ENCODE peak calls at places on chromosomes 2 and 18, in six cellular contexts. One of them, this sample, is unnamed.
A peak's percentile ranks its signal among the peaks of the same experiment; 100 is the strongest.

GRCh38 chr2:20356042-20356441 is 5.4 kb upstream of the PUM2 start:
- DNase-seq in stimulated activated CD4-positive, alpha-beta T cell treated with anti-CD3 and anti-CD28 coated beads, Interleukin-4, amount 100 ng/mL, for 24 hours: no peak
- DNase-seq in stimulated activated CD8-positive, alpha-beta memory T cell treated with anti-CD3 and anti-CD28 coated beads, Interleukin-4, amount 100 ng/mL, for 1 hour: no peak
- DNase-seq in HTR-8/SVneo: peak; percentile 32
- DNase-seq in neural progenitor cell: no peak
- DNase-seq in GM10248: no peak
- DNase-seq in this sample: peak; percentile 66

GRCh38 chr2:227816507-227817274 is 3.0 kb downstream of the CCL20 start:
- DNase-seq in stimulated activated CD4-positive, alpha-beta T cell treated with anti-CD3 and anti-CD28 coated beads, Interleukin-4, amount 100 ng/mL, for 24 hours: no peak
- DNase-seq in stimulated activated CD8-positive, alpha-beta memory T cell treated with anti-CD3 and anti-CD28 coated beads, Interleukin-4, amount 100 ng/mL, for 1 hour: no peak
- DNase-seq in HTR-8/SVneo: no peak
- DNase-seq in neural progenitor cell: no peak
- DNase-seq in GM10248: no peak
- DNase-seq in this sample: peak; percentile 49

GRCh38 chr2:160372585-160372984 is 121.0 kb downstream of the RBMS1 start:
- DNase-seq in stimulated activated CD4-positive, alpha-beta T cell treated with anti-CD3 and anti-CD28 coated beads, Interleukin-4, amount 100 ng/mL, for 24 hours: no peak
- DNase-seq in stimulated activated CD8-positive, alpha-beta memory T cell treated with anti-CD3 and anti-CD28 coated beads, Interleukin-4, amount 100 ng/mL, for 1 hour: no peak
- DNase-seq in HTR-8/SVneo: no peak
- DNase-seq in neural progenitor cell: no peak
- DNase-seq in GM10248: no peak
- DNase-seq in this sample: no peak

GRCh38 chr2:102138331-102138730 is 4.2 kb upstream of the IL1R1 start:
- DNase-seq in stimulated activated CD4-positive, alpha-beta T cell treated with anti-CD3 and anti-CD28 coated beads, Interleukin-4, amount 100 ng/mL, for 24 hours: no peak
- DNase-seq in stimulated activated CD8-positive, alpha-beta memory T cell treated with anti-CD3 and anti-CD28 coated beads, Interleukin-4, amount 100 ng/mL, for 1 hour: no peak
- DNase-seq in HTR-8/SVneo: no peak
- DNase-seq in neural progenitor cell: no peak
- DNase-seq in GM10248: no peak
- DNase-seq in this sample: no peak

GRCh38 chr2:43057026-43057741 is 169.2 kb downstream of the ZFP36L2 start:
- DNase-seq in stimulated activated CD4-positive, alpha-beta T cell treated with anti-CD3 and anti-CD28 coated beads, Interleukin-4, amount 100 ng/mL, for 24 hours: no peak
- DNase-seq in stimulated activated CD8-positive, alpha-beta memory T cell treated with anti-CD3 and anti-CD28 coated beads, Interleukin-4, amount 100 ng/mL, for 1 hour: no peak
- DNase-seq in HTR-8/SVneo: peak; percentile 54
- DNase-seq in neural progenitor cell: no peak
- DNase-seq in GM10248: no peak
- DNase-seq in this sample: no peak

GRCh38 chr2:235005603-235006259 is 53.9 kb downstream of the SH3BP4 start:
- DNase-seq in stimulated activated CD4-positive, alpha-beta T cell treated with anti-CD3 and anti-CD28 coated beads, Interleukin-4, amount 100 ng/mL, for 24 hours: no peak
- DNase-seq in stimulated activated CD8-positive, alpha-beta memory T cell treated with anti-CD3 and anti-CD28 coated beads, Interleukin-4, amount 100 ng/mL, for 1 hour: no peak
- DNase-seq in HTR-8/SVneo: no peak
- DNase-seq in neural progenitor cell: peak; percentile 88
- DNase-seq in GM10248: no peak
- DNase-seq in this sample: no peak

GRCh38 chr2:197890160-197890559 is 85.8 kb downstream of the PLCL1 start:
- DNase-seq in stimulated activated CD4-positive, alpha-beta T cell treated with anti-CD3 and anti-CD28 coated beads, Interleukin-4, amount 100 ng/mL, for 24 hours: no peak
- DNase-seq in stimulated activated CD8-positive, alpha-beta memory T cell treated with anti-CD3 and anti-CD28 coated beads, Interleukin-4, amount 100 ng/mL, for 1 hour: no peak
- DNase-seq in HTR-8/SVneo: no peak
- DNase-seq in neural progenitor cell: no peak
- DNase-seq in GM10248: no peak
- DNase-seq in this sample: no peak

GRCh38 chr2:237669628-237670351 is 42.4 kb downstream of the LRRFIP1 start:
- DNase-seq in stimulated activated CD4-positive, alpha-beta T cell treated with anti-CD3 and anti-CD28 coated beads, Interleukin-4, amount 100 ng/mL, for 24 hours: no peak
- DNase-seq in stimulated activated CD8-positive, alpha-beta memory T cell treated with anti-CD3 and anti-CD28 coated beads, Interleukin-4, amount 100 ng/mL, for 1 hour: no peak
- DNase-seq in HTR-8/SVneo: no peak
- DNase-seq in neural progenitor cell: no peak
- DNase-seq in GM10248: peak; percentile 74
- DNase-seq in this sample: peak; percentile 98

GRCh38 chr2:37090019-37090477 is 5.7 kb downstream of the GPATCH11 start:
- DNase-seq in stimulated activated CD4-positive, alpha-beta T cell treated with anti-CD3 and anti-CD28 coated beads, Interleukin-4, amount 100 ng/mL, for 24 hours: no peak
- DNase-seq in stimulated activated CD8-positive, alpha-beta memory T cell treated with anti-CD3 and anti-CD28 coated beads, Interleukin-4, amount 100 ng/mL, for 1 hour: no peak
- DNase-seq in HTR-8/SVneo: no peak
- DNase-seq in neural progenitor cell: no peak
- DNase-seq in GM10248: peak; percentile 54
- DNase-seq in this sample: no peak

GRCh38 chr2:150168596-150168995 is 318.9 kb downstream of the RND3 start:
- DNase-seq in stimulated activated CD4-positive, alpha-beta T cell treated with anti-CD3 and anti-CD28 coated beads, Interleukin-4, amount 100 ng/mL, for 24 hours: no peak
- DNase-seq in stimulated activated CD8-positive, alpha-beta memory T cell treated with anti-CD3 and anti-CD28 coated beads, Interleukin-4, amount 100 ng/mL, for 1 hour: no peak
- DNase-seq in HTR-8/SVneo: no peak
- DNase-seq in neural progenitor cell: no peak
- DNase-seq in GM10248: no peak
- DNase-seq in this sample: peak; percentile 36

GRCh38 chr2:69076601-69077000 is 63.6 kb downstream of the ANTXR1 start:
- DNase-seq in stimulated activated CD4-positive, alpha-beta T cell treated with anti-CD3 and anti-CD28 coated beads, Interleukin-4, amount 100 ng/mL, for 24 hours: no peak
- DNase-seq in stimulated activated CD8-positive, alpha-beta memory T cell treated with anti-CD3 and anti-CD28 coated beads, Interleukin-4, amount 100 ng/mL, for 1 hour: no peak
- DNase-seq in HTR-8/SVneo: no peak
- DNase-seq in neural progenitor cell: no peak
- DNase-seq in GM10248: no peak
- DNase-seq in this sample: no peak

GRCh38 chr2:212539145-212539880 is 711 bp upstream of the ERBB4 start:
- DNase-seq in stimulated activated CD4-positive, alpha-beta T cell treated with anti-CD3 and anti-CD28 coated beads, Interleukin-4, amount 100 ng/mL, for 24 hours: no peak
- DNase-seq in stimulated activated CD8-positive, alpha-beta memory T cell treated with anti-CD3 and anti-CD28 coated beads, Interleukin-4, amount 100 ng/mL, for 1 hour: no peak
- DNase-seq in HTR-8/SVneo: peak; percentile 9
- DNase-seq in neural progenitor cell: peak; percentile 74
- DNase-seq in GM10248: peak; percentile 16
- DNase-seq in this sample: no peak

GRCh38 chr18:6156446-6156845 is 258.3 kb downstream of the L3MBTL4 start:
- DNase-seq in stimulated activated CD4-positive, alpha-beta T cell treated with anti-CD3 and anti-CD28 coated beads, Interleukin-4, amount 100 ng/mL, for 24 hours: no peak
- DNase-seq in stimulated activated CD8-positive, alpha-beta memory T cell treated with anti-CD3 and anti-CD28 coated beads, Interleukin-4, amount 100 ng/mL, for 1 hour: no peak
- DNase-seq in HTR-8/SVneo: no peak
- DNase-seq in neural progenitor cell: no peak
- DNase-seq in GM10248: no peak
- DNase-seq in this sample: no peak

GRCh38 chr18:79690586-79691482 is 11.2 kb downstream of the CTDP1 start:
- DNase-seq in stimulated activated CD4-positive, alpha-beta T cell treated with anti-CD3 and anti-CD28 coated beads, Interleukin-4, amount 100 ng/mL, for 24 hours: no peak
- DNase-seq in stimulated activated CD8-positive, alpha-beta memory T cell treated with anti-CD3 and anti-CD28 coated beads, Interleukin-4, amount 100 ng/mL, for 1 hour: no peak
- DNase-seq in HTR-8/SVneo: no peak
- DNase-seq in neural progenitor cell: no peak
- DNase-seq in GM10248: no peak
- DNase-seq in this sample: no peak

GRCh38 chr2:132871829-132872228 is 201.8 kb upstream of the LYPD1 start:
- DNase-seq in stimulated activated CD4-positive, alpha-beta T cell treated with anti-CD3 and anti-CD28 coated beads, Interleukin-4, amount 100 ng/mL, for 24 hours: no peak
- DNase-seq in stimulated activated CD8-positive, alpha-beta memory T cell treated with anti-CD3 and anti-CD28 coated beads, Interleukin-4, amount 100 ng/mL, for 1 hour: no peak
- DNase-seq in HTR-8/SVneo: no peak
- DNase-seq in neural progenitor cell: peak; percentile 15
- DNase-seq in GM10248: no peak
- DNase-seq in this sample: no peak

GRCh38 chr2:207448006-207448405 is 81.8 kb upstream of the CREB1 start:
- DNase-seq in stimulated activated CD4-positive, alpha-beta T cell treated with anti-CD3 and anti-CD28 coated beads, Interleukin-4, amount 100 ng/mL, for 24 hours: no peak
- DNase-seq in stimulated activated CD8-positive, alpha-beta memory T cell treated with anti-CD3 and anti-CD28 coated beads, Interleukin-4, amount 100 ng/mL, for 1 hour: no peak
- DNase-seq in HTR-8/SVneo: no peak
- DNase-seq in neural progenitor cell: no peak
- DNase-seq in GM10248: no peak
- DNase-seq in this sample: no peak

GRCh38 chr2:71897145-71897495 is 250.5 kb downstream of the CYP26B1 start:
- DNase-seq in stimulated activated CD4-positive, alpha-beta T cell treated with anti-CD3 and anti-CD28 coated beads, Interleukin-4, amount 100 ng/mL, for 24 hours: no peak
- DNase-seq in stimulated activated CD8-positive, alpha-beta memory T cell treated with anti-CD3 and anti-CD28 coated beads, Interleukin-4, amount 100 ng/mL, for 1 hour: no peak
- DNase-seq in HTR-8/SVneo: no peak
- DNase-seq in neural progenitor cell: no peak
- DNase-seq in GM10248: no peak
- DNase-seq in this sample: no peak

GRCh38 chr2:20584637-20585321 is 66.1 kb downstream of the HS1BP3 start:
- DNase-seq in stimulated activated CD4-positive, alpha-beta T cell treated with anti-CD3 and anti-CD28 coated beads, Interleukin-4, amount 100 ng/mL, for 24 hours: no peak
- DNase-seq in stimulated activated CD8-positive, alpha-beta memory T cell treated with anti-CD3 and anti-CD28 coated beads, Interleukin-4, amount 100 ng/mL, for 1 hour: no peak
- DNase-seq in HTR-8/SVneo: peak; percentile 98
- DNase-seq in neural progenitor cell: peak; percentile 83
- DNase-seq in GM10248: no peak
- DNase-seq in this sample: peak; percentile 93

GRCh38 chr2:24517247-24517646 is 26.2 kb downstream of the NCOA1 start:
- DNase-seq in stimulated activated CD4-positive, alpha-beta T cell treated with anti-CD3 and anti-CD28 coated beads, Interleukin-4, amount 100 ng/mL, for 24 hours: no peak
- DNase-seq in stimulated activated CD8-positive, alpha-beta memory T cell treated with anti-CD3 and anti-CD28 coated beads, Interleukin-4, amount 100 ng/mL, for 1 hour: no peak
- DNase-seq in HTR-8/SVneo: no peak
- DNase-seq in neural progenitor cell: no peak
- DNase-seq in GM10248: no peak
- DNase-seq in this sample: no peak

GRCh38 chr2:134448650-134449049 is 194.8 kb downstream of the MGAT5 start:
- DNase-seq in stimulated activated CD4-positive, alpha-beta T cell treated with anti-CD3 and anti-CD28 coated beads, Interleukin-4, amount 100 ng/mL, for 24 hours: no peak
- DNase-seq in stimulated activated CD8-positive, alpha-beta memory T cell treated with anti-CD3 and anti-CD28 coated beads, Interleukin-4, amount 100 ng/mL, for 1 hour: no peak
- DNase-seq in HTR-8/SVneo: no peak
- DNase-seq in neural progenitor cell: no peak
- DNase-seq in GM10248: no peak
- DNase-seq in this sample: no peak

GRCh38 chr2:82694431-82694830 is 1764.6 kb downstream of the SUCLG1 start:
- DNase-seq in stimulated activated CD4-positive, alpha-beta T cell treated with anti-CD3 and anti-CD28 coated beads, Interleukin-4, amount 100 ng/mL, for 24 hours: no peak
- DNase-seq in stimulated activated CD8-positive, alpha-beta memory T cell treated with anti-CD3 and anti-CD28 coated beads, Interleukin-4, amount 100 ng/mL, for 1 hour: no peak
- DNase-seq in HTR-8/SVneo: no peak
- DNase-seq in neural progenitor cell: no peak
- DNase-seq in GM10248: no peak
- DNase-seq in this sample: no peak

GRCh38 chr2:54590216-54590961 is 133.1 kb upstream of the EML6 start:
- DNase-seq in stimulated activated CD4-positive, alpha-beta T cell treated with anti-CD3 and anti-CD28 coated beads, Interleukin-4, amount 100 ng/mL, for 24 hours: no peak
- DNase-seq in stimulated activated CD8-positive, alpha-beta memory T cell treated with anti-CD3 and anti-CD28 coated beads, Interleukin-4, amount 100 ng/mL, for 1 hour: no peak
- DNase-seq in HTR-8/SVneo: no peak
- DNase-seq in neural progenitor cell: no peak
- DNase-seq in GM10248: no peak
- DNase-seq in this sample: no peak

GRCh38 chr18:44039216-44039615 is 641.5 kb upstream of the SETBP1 start:
- DNase-seq in stimulated activated CD4-positive, alpha-beta T cell treated with anti-CD3 and anti-CD28 coated beads, Interleukin-4, amount 100 ng/mL, for 24 hours: no peak
- DNase-seq in stimulated activated CD8-positive, alpha-beta memory T cell treated with anti-CD3 and anti-CD28 coated beads, Interleukin-4, amount 100 ng/mL, for 1 hour: no peak
- DNase-seq in HTR-8/SVneo: no peak
- DNase-seq in neural progenitor cell: no peak
- DNase-seq in GM10248: no peak
- DNase-seq in this sample: no peak

GRCh38 chr2:145160855-145161254 is 640.9 kb upstream of the ZEB2 start:
- DNase-seq in stimulated activated CD4-positive, alpha-beta T cell treated with anti-CD3 and anti-CD28 coated beads, Interleukin-4, amount 100 ng/mL, for 24 hours: no peak
- DNase-seq in stimulated activated CD8-positive, alpha-beta memory T cell treated with anti-CD3 and anti-CD28 coated beads, Interleukin-4, amount 100 ng/mL, for 1 hour: no peak
- DNase-seq in HTR-8/SVneo: no peak
- DNase-seq in neural progenitor cell: no peak
- DNase-seq in GM10248: no peak
- DNase-seq in this sample: no peak

GRCh38 chr18:21439453-21439852 is 161.1 kb downstream of the ESCO1 start:
- DNase-seq in stimulated activated CD4-positive, alpha-beta T cell treated with anti-CD3 and anti-CD28 coated beads, Interleukin-4, amount 100 ng/mL, for 24 hours: no peak
- DNase-seq in stimulated activated CD8-positive, alpha-beta memory T cell treated with anti-CD3 and anti-CD28 coated beads, Interleukin-4, amount 100 ng/mL, for 1 hour: no peak
- DNase-seq in HTR-8/SVneo: peak; percentile 33
- DNase-seq in neural progenitor cell: no peak
- DNase-seq in GM10248: no peak
- DNase-seq in this sample: peak; percentile 81

GRCh38 chr2:177758591-177759371 is 313.8 kb downstream of the PDE11A start:
- DNase-seq in stimulated activated CD4-positive, alpha-beta T cell treated with anti-CD3 and anti-CD28 coated beads, Interleukin-4, amount 100 ng/mL, for 24 hours: no peak
- DNase-seq in stimulated activated CD8-positive, alpha-beta memory T cell treated with anti-CD3 and anti-CD28 coated beads, Interleukin-4, amount 100 ng/mL, for 1 hour: no peak
- DNase-seq in HTR-8/SVneo: peak; percentile 27
- DNase-seq in neural progenitor cell: peak; percentile 80
- DNase-seq in GM10248: no peak
- DNase-seq in this sample: peak; percentile 23

GRCh38 chr2:62471816-62472215 is 34.2 kb downstream of the TMEM17 start:
- DNase-seq in stimulated activated CD4-positive, alpha-beta T cell treated with anti-CD3 and anti-CD28 coated beads, Interleukin-4, amount 100 ng/mL, for 24 hours: no peak
- DNase-seq in stimulated activated CD8-positive, alpha-beta memory T cell treated with anti-CD3 and anti-CD28 coated beads, Interleukin-4, amount 100 ng/mL, for 1 hour: no peak
- DNase-seq in HTR-8/SVneo: no peak
- DNase-seq in neural progenitor cell: no peak
- DNase-seq in GM10248: no peak
- DNase-seq in this sample: no peak

GRCh38 chr18:12309683-12310198 is 1.7 kb downstream of the TUBB6 start:
- DNase-seq in stimulated activated CD4-positive, alpha-beta T cell treated with anti-CD3 and anti-CD28 coated beads, Interleukin-4, amount 100 ng/mL, for 24 hours: no peak
- DNase-seq in stimulated activated CD8-positive, alpha-beta memory T cell treated with anti-CD3 and anti-CD28 coated beads, Interleukin-4, amount 100 ng/mL, for 1 hour: no peak
- DNase-seq in HTR-8/SVneo: no peak
- DNase-seq in neural progenitor cell: no peak
- DNase-seq in GM10248: no peak
- DNase-seq in this sample: no peak

GRCh38 chr2:161423351-161424178 is 7.5 kb downstream of the TBR1 start:
- DNase-seq in stimulated activated CD4-positive, alpha-beta T cell treated with anti-CD3 and anti-CD28 coated beads, Interleukin-4, amount 100 ng/mL, for 24 hours: no peak
- DNase-seq in stimulated activated CD8-positive, alpha-beta memory T cell treated with anti-CD3 and anti-CD28 coated beads, Interleukin-4, amount 100 ng/mL, for 1 hour: no peak
- DNase-seq in HTR-8/SVneo: no peak
- DNase-seq in neural progenitor cell: peak; percentile 75
- DNase-seq in GM10248: peak; percentile 23
- DNase-seq in this sample: no peak

GRCh38 chr2:239910851-239911629 is 114.1 kb downstream of the NDUFA10 start:
- DNase-seq in stimulated activated CD4-positive, alpha-beta T cell treated with anti-CD3 and anti-CD28 coated beads, Interleukin-4, amount 100 ng/mL, for 24 hours: no peak
- DNase-seq in stimulated activated CD8-positive, alpha-beta memory T cell treated with anti-CD3 and anti-CD28 coated beads, Interleukin-4, amount 100 ng/mL, for 1 hour: no peak
- DNase-seq in HTR-8/SVneo: no peak
- DNase-seq in neural progenitor cell: no peak
- DNase-seq in GM10248: no peak
- DNase-seq in this sample: no peak

GRCh38 chr2:86360781-86361180 is 23.4 kb upstream of the REEP1 start:
- DNase-seq in stimulated activated CD4-positive, alpha-beta T cell treated with anti-CD3 and anti-CD28 coated beads, Interleukin-4, amount 100 ng/mL, for 24 hours: no peak
- DNase-seq in stimulated activated CD8-positive, alpha-beta memory T cell treated with anti-CD3 and anti-CD28 coated beads, Interleukin-4, amount 100 ng/mL, for 1 hour: no peak
- DNase-seq in HTR-8/SVneo: no peak
- DNase-seq in neural progenitor cell: peak; percentile 77
- DNase-seq in GM10248: no peak
- DNase-seq in this sample: no peak

GRCh38 chr2:86025976-86026743 is 79.5 kb downstream of the POLR1A start:
- DNase-seq in stimulated activated CD4-positive, alpha-beta T cell treated with anti-CD3 and anti-CD28 coated beads, Interleukin-4, amount 100 ng/mL, for 24 hours: no peak
- DNase-seq in stimulated activated CD8-positive, alpha-beta memory T cell treated with anti-CD3 and anti-CD28 coated beads, Interleukin-4, amount 100 ng/mL, for 1 hour: no peak
- DNase-seq in HTR-8/SVneo: no peak
- DNase-seq in neural progenitor cell: no peak
- DNase-seq in GM10248: no peak
- DNase-seq in this sample: no peak